ENCODE peak calls at places on chromosomes 1 and 21, in eight cellular contexts. A is SK-N-SH, C is hepatocyte, X is PC-3, U is PC-9, L is HCT116, Y is OCI-LY7, B is MM.1S. Q is an unnamed sample. For H3K9me2, the result is how much of the 10 kb centered on the place peaks cover.

GRCh38 chr1:20511518-20512428 is 3.8 kb upstream of the MUL1 start:
- DNase-seq in Y (peak), U (peak), X (peak), C (no peak), A (no peak), L (no peak), B (peak), Q (no peak)

GRCh38 chr1:185846672-185847440 is 112.7 kb downstream of the HMCN1 start:
- DNase-seq in B (no peak), Y (no peak), A (no peak), X (no peak), L (no peak), C (no peak), U (no peak), Q (no peak)

GRCh38 chr1:112995890-112996289 is 39.9 kb upstream of the SLC16A1 start:
- DNase-seq in L (no peak), Y (no peak), A (no peak), X (peak), C (peak), U (no peak), B (no peak), Q (no peak)

GRCh38 chr1:88488277-88488676 is 195.8 kb upstream of the PKN2 start:
- DNase-seq in X (peak), L (no peak), C (no peak), B (no peak), A (no peak), U (no peak), Y (no peak), Q (no peak)

GRCh38 chr1:113975211-113975895 is 3.9 kb upstream of the OLFML3 start:
- DNase-seq in C (no peak), X (no peak), U (no peak), B (no peak), A (no peak), Y (no peak), L (no peak), Q (no peak)

GRCh38 chr1:67336783-67337182 is 29.1 kb downstream of the IL12RB2 start:
- DNase-seq in U (no peak), L (no peak), A (no peak), B (no peak), C (no peak), X (no peak), Y (no peak), Q (no peak)

GRCh38 chr1:29875557-29876028 is 639.3 kb downstream of the PTPRU start:
- DNase-seq in L (no peak), Y (no peak), U (no peak), A (peak), B (no peak), X (peak), C (no peak), Q (no peak)

GRCh38 chr1:151368745-151369610 is 3.5 kb downstream of the SELENBP1 start:
- DNase-seq in C (no peak), U (no peak), B (no peak), X (no peak), L (no peak), Y (no peak), A (no peak), Q (no peak)

GRCh38 chr21:15559612-15560011 is 170.2 kb upstream of the USP25 start:
- DNase-seq in B (no peak), Y (no peak), L (no peak), A (no peak), X (no peak), U (no peak), C (no peak), Q (no peak)

GRCh38 chr21:38831526-38832467 is 26.1 kb downstream of the ETS2 start:
- DNase-seq in L (peak), X (peak), C (peak), B (peak), Y (no peak), A (no peak), U (peak), Q (no peak)

GRCh38 chr1:248695451-248696132 is 7.0 kb downstream of the OR14I1 start:
- DNase-seq in U (no peak), L (no peak), Y (no peak), X (peak), A (no peak), C (no peak), B (no peak), Q (no peak)

GRCh38 chr1:238404506-238404905 is 513.8 kb upstream of the ZP4 start:
- DNase-seq in C (no peak), Y (no peak), X (no peak), U (no peak), B (no peak), L (no peak), A (no peak), Q (no peak)

GRCh38 chr21:33199516-33200217 is 30.1 kb upstream of the IFNAR2 start:
- DNase-seq in L (peak), A (peak), X (peak), B (peak), C (peak), U (peak), Y (peak), Q (peak)

GRCh38 chr1:95407146-95407863 is 173.3 kb downstream of the RWDD3 start:
- DNase-seq in C (no peak), B (no peak), A (no peak), X (no peak), L (no peak), Y (no peak), U (no peak), Q (peak)

GRCh38 chr1:228513244-228513900 is 26.2 kb downstream of the RNF187 start:
- DNase-seq in U (no peak), Y (no peak), B (no peak), X (no peak), L (no peak), C (no peak), A (no peak), Q (no peak)

GRCh38 chr1:85480566-85480965 is 15.6 kb upstream of the DDAH1 start:
- DNase-seq in A (no peak), L (no peak), Y (no peak), C (no peak), U (no peak), B (no peak), X (no peak), Q (no peak)

GRCh38 chr1:3217096-3217724 is 148.2 kb downstream of the PRDM16 start:
- DNase-seq in C (no peak), L (no peak), U (no peak), A (no peak), Y (no peak), X (no peak), B (no peak), Q (no peak)

GRCh38 chr1:181354865-181355264 is 128.5 kb upstream of the CACNA1E start:
- DNase-seq in B (no peak), C (no peak), U (no peak), Y (no peak), L (no peak), X (no peak), A (no peak), Q (no peak)

GRCh38 chr1:44831516-44831915 is 11.5 kb downstream of the PTCH2 start:
- DNase-seq in B (no peak), C (no peak), L (no peak), A (peak), X (no peak), Y (no peak), U (no peak), Q (no peak)

GRCh38 chr1:178704833-178705232 is 20.2 kb upstream of the RALGPS2 start:
- DNase-seq in L (no peak), A (no peak), Y (peak), U (no peak), B (no peak), C (no peak), X (no peak), Q (no peak)

GRCh38 chr1:178706467-178706866 is 18.6 kb upstream of the RALGPS2 start:
- DNase-seq in A (no peak), L (no peak), U (no peak), Y (no peak), C (peak), B (no peak), X (no peak), Q (no peak)

GRCh38 chr1:178702141-178702540 is 22.9 kb upstream of the RALGPS2 start:
- DNase-seq in A (no peak), X (peak), L (no peak), U (peak), Y (no peak), C (no peak), B (no peak), Q (no peak)
- H3K9me2 ChIP-seq in A (under half), X (under half), L (under half), U (under half), Y (under half), C (under half), B (under half), Q (under half)

GRCh38 chr1:76807543-76808260 is 59.6 kb upstream of the ST6GALNAC5 start:
- DNase-seq in U (no peak), B (no peak), A (no peak), Y (no peak), X (no peak), L (no peak), C (no peak), Q (no peak)
- TF ChIP-seq CTCF in U (no peak), B (no peak), A (no peak), Y (no peak), X (no peak), L (no peak), C (no peak), Q (no peak)

GRCh38 chr21:35377505-35378090 is 328.5 kb upstream of the RUNX1 start:
- DNase-seq in B (no peak), Y (no peak), A (no peak), U (no peak), C (no peak), X (no peak), L (no peak), Q (no peak)
- H3K9me2 ChIP-seq in B (under half), Y (under half), A (under half), U (under half), C (under half), X (under half), L (under half), Q (under half)

DNA sequence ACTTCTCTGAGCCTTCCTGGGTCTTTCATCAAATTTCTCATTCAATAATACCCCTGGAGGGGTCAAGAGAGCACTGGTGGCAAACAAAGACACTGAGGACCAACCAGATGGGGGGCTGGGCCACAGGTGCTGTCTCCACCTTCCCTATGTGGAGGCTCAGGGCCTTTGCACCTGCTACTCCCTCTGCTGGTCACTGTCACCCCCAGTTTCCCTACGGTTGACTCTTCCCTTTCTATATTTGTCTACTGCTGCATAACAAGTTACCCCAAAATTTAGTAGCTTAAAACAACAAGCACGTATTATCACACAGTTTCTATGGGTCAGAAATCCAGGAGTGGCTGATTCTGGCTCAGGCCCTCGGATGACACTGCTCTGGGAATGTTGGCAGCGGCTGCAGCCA is 138.8 kb upstream of the RUNX3 start:
- DNase-seq in U (no peak), A (no peak), C (no peak), B (no peak), Y (peak), X (no peak), L (no peak), Q (no peak)
- TF ChIP-seq CTCF in U (no peak), A (peak), C (no peak), B (peak), Y (peak), X (peak), L (peak), Q (peak)

GRCh38 chr1:207248544-207249206 is 72.8 kb upstream of the CD55 start:
- DNase-seq in X (no peak), C (no peak), U (no peak), L (no peak), B (no peak), Y (no peak), A (no peak), Q (no peak)
- H3K9me2 ChIP-seq in X (under half), C (under half), U (under half), L (under half), B (under half), Y (under half), A (under half), Q (under half)

GRCh38 chr1:155509064-155509463 is 53.5 kb downstream of the ASH1L start:
- DNase-seq in X (no peak), B (no peak), L (no peak), A (no peak), U (no peak), C (no peak), Y (no peak), Q (no peak)

GRCh38 chr1:155499263-155499662 is 63.3 kb downstream of the ASH1L start:
- DNase-seq in L (no peak), B (no peak), U (no peak), A (no peak), Y (no peak), C (no peak), X (no peak), Q (no peak)

GRCh38 chr1:155499953-155500621 is 62.5 kb downstream of the ASH1L start:
- DNase-seq in C (peak), U (no peak), X (no peak), A (peak), L (no peak), Y (peak), B (peak), Q (peak)

GRCh38 chr1:155507960-155508359 is 54.6 kb downstream of the ASH1L start:
- DNase-seq in U (no peak), Y (no peak), A (no peak), C (no peak), L (no peak), B (no peak), X (no peak), Q (no peak)

GRCh38 chr1:155504207-155504606 is 58.4 kb downstream of the ASH1L start:
- DNase-seq in X (peak), C (peak), A (peak), L (peak), U (peak), B (peak), Y (peak), Q (peak)
- TF ChIP-seq CTCF in X (peak), C (peak), A (peak), L (peak), U (peak), B (peak), Y (peak), Q (peak)

GRCh38 chr1:153763365-153764225 is 11.6 kb upstream of the SLC27A3 start:
- DNase-seq in X (no peak), B (no peak), A (no peak), Y (no peak), L (no peak), U (no peak), C (no peak), Q (no peak)
- H3K9me2 ChIP-seq in X (under half), B (under half), A (under half), Y (under half), L (under half), U (under half), C (under half), Q (under half)